ENCODE peak calls at places on chromosomes 7 and 10, in five cellular contexts. E, N, W, L and D are unnamed samples.

GRCh38 chr10:72022228-72022627 is 58.0 kb downstream of the CHST3 start:
- DNase-seq in E (no peak), L (no peak), W (no peak), N (no peak), D (no peak)

GRCh38 chr7:50824882-50825281 is 42.2 kb upstream of the GRB10 start:
- DNase-seq in E (no peak), W (peak), L (no peak), N (no peak), D (no peak)

GRCh38 chr10:121332829-121333765 is 265.1 kb downstream of the FGFR2 start:
- DNase-seq in L (no peak), E (no peak), N (no peak), W (no peak), D (no peak)

GRCh38 chr7:8147760-8148463 is 114.1 kb downstream of the ICA1 start:
- DNase-seq in W (no peak), L (no peak), N (no peak), E (no peak), D (no peak)

GRCh38 chr7:256461-256940 is 33.5 kb upstream of the FOXL3 start:
- DNase-seq in L (no peak), N (no peak), W (no peak), E (peak), D (no peak)

GRCh38 chr7:120714945-120715344 is 143.0 kb downstream of the TSPAN12 start:
- DNase-seq in E (no peak), N (no peak), L (peak), W (peak), D (no peak)

GRCh38 chr7:151382079-151382885 is 27.6 kb downstream of the WDR86 start:
- DNase-seq in E (no peak), L (no peak), N (no peak), W (no peak), D (no peak)

GRCh38 chr10:34049887-34050286 is 715.4 kb upstream of the NRP1 start:
- DNase-seq in L (peak), E (no peak), W (peak), N (no peak), D (no peak)

GRCh38 chr10:69650589-69651261 is 20.7 kb downstream of the FAM241B start:
- DNase-seq in L (no peak), N (no peak), W (no peak), E (no peak), D (no peak)

GRCh38 chr10:77792155-77792554 is 134.4 kb downstream of the DLG5 start:
- DNase-seq in W (no peak), L (no peak), N (no peak), E (no peak), D (no peak)

GRCh38 chr10:3887885-3888476 is 103.0 kb upstream of the KLF6 start:
- DNase-seq in W (peak), N (no peak), L (peak), E (no peak), D (no peak)

GRCh38 chr10:33152146-33152545 is 182.3 kb downstream of the NRP1 start:
- DNase-seq in N (no peak), E (no peak), L (peak), W (no peak), D (no peak)

DNA sequence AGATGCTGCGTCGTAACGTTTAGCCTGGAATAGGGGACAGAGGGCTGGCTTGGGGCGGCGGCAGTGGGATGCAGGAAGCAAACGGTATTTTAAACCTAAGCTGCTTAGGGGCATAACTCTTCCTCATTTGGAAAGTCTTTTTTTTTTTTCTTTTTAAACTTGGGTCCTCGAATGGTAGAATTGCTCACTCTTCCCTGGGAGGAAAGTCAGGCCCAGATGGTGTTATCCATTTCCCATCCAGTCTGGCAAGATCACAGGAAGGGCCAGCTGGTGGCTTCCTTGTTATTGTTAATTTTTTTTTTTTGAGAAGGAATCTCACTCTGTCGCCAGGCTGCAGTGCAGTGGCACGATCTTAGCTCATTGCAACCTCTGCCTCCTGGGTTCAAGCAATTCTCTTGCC is 56.6 kb downstream of the TMEM209 start:
- DNase-seq in L (no peak), N (no peak), W (no peak), E (no peak), D (no peak)
- TF ChIP-seq CTCF in L (no peak), N (no peak), W (no peak), E (no peak), D (no peak)

DNA sequence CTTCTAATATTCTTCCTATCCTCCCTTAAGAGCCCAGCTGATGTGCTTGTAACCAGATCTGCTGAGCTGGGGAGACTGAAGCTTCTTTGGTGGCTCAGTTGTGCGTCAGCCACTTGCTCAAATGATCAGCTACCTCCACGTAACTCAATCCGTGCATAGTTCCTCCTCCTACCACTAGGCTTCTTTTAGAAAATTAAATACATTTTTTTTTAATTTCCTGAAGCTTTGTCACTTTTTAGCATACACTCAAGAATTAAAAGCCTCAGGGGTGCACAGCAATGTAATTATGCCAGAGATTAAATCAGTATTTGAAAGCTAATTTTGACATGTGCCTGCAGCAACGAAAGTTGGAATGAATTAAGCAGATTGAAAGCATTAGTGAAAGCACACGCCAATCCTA is 20.4 kb upstream of the PRLHR start:
- DNase-seq in N (no peak), L (no peak), W (peak), E (no peak), D (no peak)
- TF ChIP-seq CTCF in N (peak), L (peak), W (no peak), E (no peak), D (peak)

GRCh38 chr10:133258818-133259602 is 17.7 kb downstream of the ADAM8 start:
- DNase-seq in N (peak), L (peak), E (peak), W (peak), D (no peak)

GRCh38 chr10:133259603-133259992 is 17.1 kb downstream of the ADAM8 start:
- DNase-seq in N (no peak), E (no peak), L (no peak), W (peak), D (no peak)

GRCh38 chr10:133258066-133258817 is 18.4 kb downstream of the ADAM8 start:
- DNase-seq in L (no peak), E (peak), W (peak), N (no peak), D (no peak)

GRCh38 chr10:133255323-133255722 is 17.7 kb downstream of the VENTX start:
- DNase-seq in W (no peak), E (no peak), L (no peak), N (no peak), D (no peak)

GRCh38 chr10:133257489-133258065 is 19.1 kb downstream of the ADAM8 start:
- DNase-seq in E (peak), W (peak), N (no peak), L (peak), D (no peak)
- TF ChIP-seq CTCF in E (peak), W (peak), N (peak), L (peak), D (peak)

GRCh38 chr7:80060218-80060806 is 74.3 kb upstream of the GNAI1 start:
- DNase-seq in L (peak), W (peak), N (no peak), E (no peak), D (no peak)
- TF ChIP-seq CTCF in L (no peak), W (peak), N (peak), E (no peak), D (peak)

GRCh38 chr7:21550821-21551531 is 8.1 kb downstream of the DNAH11 start:
- DNase-seq in N (no peak), L (no peak), W (peak), E (no peak), D (no peak)
- TF ChIP-seq CTCF in N (no peak), L (no peak), W (peak), E (no peak), D (no peak)

DNA sequence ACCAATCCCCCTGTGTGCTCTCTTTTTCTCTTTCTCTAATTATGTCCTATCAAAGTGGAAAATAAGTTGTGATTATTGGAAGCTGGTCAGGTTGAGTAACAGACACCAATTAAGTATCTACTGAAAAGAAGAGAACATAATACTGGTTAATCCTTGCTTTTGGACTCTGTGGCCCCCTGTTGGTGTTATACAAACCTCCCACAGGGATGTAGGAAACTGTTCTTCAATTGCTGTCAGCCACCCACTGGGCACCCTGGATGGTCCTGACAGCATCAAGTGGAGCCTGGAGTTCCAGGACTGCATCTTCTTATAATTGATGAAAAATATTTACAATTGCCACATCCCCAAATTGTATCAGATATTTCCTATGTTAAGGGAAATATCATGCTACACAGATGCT is 939.7 kb downstream of the KCNMA1 start:
- DNase-seq in L (no peak), N (no peak), W (peak), E (no peak), D (no peak)
- TF ChIP-seq CTCF in L (peak), N (no peak), W (peak), E (no peak), D (no peak)

DNA sequence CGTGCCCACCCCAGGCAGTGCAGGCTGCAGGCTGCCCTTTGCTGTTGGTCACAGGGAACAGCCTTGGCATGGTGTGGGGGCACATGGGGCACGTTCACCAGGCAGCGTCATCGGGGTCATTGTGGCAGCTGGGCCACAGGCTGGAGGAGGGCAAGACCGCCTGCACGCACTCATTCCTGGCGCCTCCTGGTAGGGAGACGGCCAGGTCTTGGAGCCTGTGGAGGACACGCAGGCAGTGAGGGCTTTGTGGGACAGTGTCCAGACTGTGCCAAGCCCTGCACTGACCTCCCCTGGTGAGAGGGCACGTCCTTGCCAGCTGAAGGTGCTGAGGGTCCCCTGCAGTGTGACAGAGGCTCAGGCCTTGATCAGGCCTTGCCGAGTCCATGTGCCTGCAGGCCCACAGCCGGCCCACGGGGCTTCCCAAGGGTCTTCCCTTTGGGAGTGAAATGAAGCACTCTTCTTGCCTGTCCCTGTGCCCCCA is 76.4 kb downstream of the NKX6-2 start:
- DNase-seq in L (no peak), N (no peak), W (no peak), E (peak), D (no peak)
- TF ChIP-seq CTCF in L (no peak), N (no peak), W (no peak), E (no peak), D (no peak)

DNA sequence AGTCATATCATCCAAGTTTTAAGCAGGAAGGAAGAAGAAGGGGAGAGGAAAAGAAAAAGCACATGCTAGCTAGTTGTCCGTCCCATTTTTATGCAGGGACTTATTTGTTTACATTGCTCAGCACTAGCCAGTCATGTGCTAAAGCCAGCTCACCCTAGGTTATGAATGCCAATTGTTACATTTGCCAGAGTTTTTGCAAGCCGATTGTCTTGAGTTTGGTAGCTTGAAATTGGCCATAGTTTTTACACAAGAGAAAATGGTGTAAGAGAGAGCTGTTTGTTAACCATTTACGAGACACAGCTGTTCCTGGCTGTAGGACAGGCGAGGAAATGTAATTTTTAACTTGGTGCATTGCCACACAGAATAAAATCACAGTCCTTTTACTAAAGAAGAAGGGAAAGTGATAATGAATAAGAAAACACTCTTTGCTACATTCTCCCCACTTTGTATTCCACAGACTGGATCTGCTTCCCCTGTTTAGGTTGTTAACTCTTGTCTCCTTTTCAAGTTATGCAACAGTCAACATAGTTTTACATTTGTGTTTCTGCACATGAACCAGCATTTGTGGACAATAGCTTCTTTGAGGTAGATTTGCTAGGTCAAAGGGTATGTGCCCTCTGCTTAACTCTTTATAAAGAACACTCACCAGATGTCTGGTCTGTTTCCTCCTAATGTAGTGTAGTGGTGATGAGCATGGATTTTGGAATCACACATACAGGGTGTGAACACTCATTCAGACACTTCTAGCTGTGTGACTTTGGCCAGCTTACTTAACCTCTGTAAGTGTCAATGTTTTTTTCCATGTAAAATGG is 357.2 kb downstream of the LRMDA start:
- DNase-seq in N (peak), W (peak), E (no peak), L (peak), D (no peak)
- TF ChIP-seq CTCF in N (no peak), W (no peak), E (no peak), L (no peak), D (no peak)